ENCODE peak calls at places on chromosome 12, in four cellular contexts. G is dorsolateral prefrontal cortex, S is tibial artery, A is OCI-LY7. W is an unnamed sample.

GRCh38 chr12:5688226-5688625 is 256.3 kb downstream of the NTF3 start:
- DNase-seq in G (no peak), S (no peak), A (no peak), W (no peak)

GRCh38 chr12:46549527-46550265 is 177.1 kb upstream of the SLC38A2 start:
- DNase-seq in G (no peak), S (no peak), A (no peak), W (peak)

GRCh38 chr12:7131502-7131866 is 1.3 kb downstream of the CLSTN3 start:
- DNase-seq in G (no peak), S (no peak), A (no peak), W (peak)

GRCh38 chr12:7797698-7798398 is 8.6 kb downstream of the NANOG start:
- DNase-seq in G (no peak), S (no peak), A (no peak), W (no peak)

GRCh38 chr12:107580750-107581529 is 104.7 kb upstream of the PWP1 start:
- DNase-seq in G (no peak), S (no peak), A (no peak), W (no peak)

GRCh38 chr12:64650762-64651161 is 40.5 kb downstream of the RASSF3 start:
- DNase-seq in G (no peak), S (no peak), A (no peak), W (no peak)

GRCh38 chr12:99611117-99611516 is 36.4 kb upstream of the GARIN6 start:
- DNase-seq in G (no peak), S (no peak), A (no peak), W (no peak)

GRCh38 chr12:65886996-65887395 is 62.7 kb downstream of the HMGA2 start:
- DNase-seq in G (no peak), S (no peak), A (no peak), W (no peak)

GRCh38 chr12:50708619-50709018 is 55.3 kb upstream of the ATF1 start:
- DNase-seq in G (no peak), S (no peak), A (no peak), W (no peak)

GRCh38 chr12:1122803-1123202 is 131.8 kb downstream of the ERC1 start:
- DNase-seq in G (no peak), S (no peak), A (no peak), W (peak)

GRCh38 chr12:4579305-4580097 is 17.5 kb downstream of the DYRK4 start:
- DNase-seq in G (no peak), S (no peak), A (peak), W (peak)
- TF ChIP-seq CTCF in G (no peak), S (no peak), A (peak), W (no peak)

GRCh38 chr12:125069616-125070015 is 4.4 kb downstream of the AACS start:
- DNase-seq in G (peak), S (no peak), A (no peak), W (no peak)

GRCh38 chr12:125070661-125071390 is 5.6 kb downstream of the AACS start:
- DNase-seq in G (no peak), S (no peak), A (no peak), W (no peak)

GRCh38 chr12:125071456-125071855 is 6.2 kb downstream of the AACS start:
- DNase-seq in G (peak), S (no peak), A (no peak), W (no peak)

GRCh38 chr12:125068391-125068790 is 3.2 kb downstream of the AACS start:
- DNase-seq in G (no peak), S (no peak), A (no peak), W (no peak)

GRCh38 chr12:125070117-125070516 is 4.9 kb downstream of the AACS start:
- DNase-seq in G (no peak), S (no peak), A (no peak), W (no peak)
- TF ChIP-seq CTCF in G (peak), S (no peak), A (no peak), W (no peak)

GRCh38 chr12:24979971-24980730 is 31.2 kb upstream of the BCAT1 start:
- DNase-seq in G (no peak), S (no peak), A (no peak), W (no peak)

GRCh38 chr12:24979286-24979685 is 30.4 kb upstream of the BCAT1 start:
- DNase-seq in G (no peak), S (no peak), A (no peak), W (no peak)

GRCh38 chr12:24977711-24978110 is 28.8 kb upstream of the BCAT1 start:
- DNase-seq in G (no peak), S (no peak), A (no peak), W (no peak)

GRCh38 chr12:24977060-24977459 is 28.2 kb upstream of the BCAT1 start:
- DNase-seq in G (no peak), S (no peak), A (no peak), W (no peak)

GRCh38 chr12:24982250-24982649 is 33.3 kb upstream of the BCAT1 start:
- DNase-seq in G (no peak), S (no peak), A (no peak), W (no peak)
- TF ChIP-seq CTCF in G (no peak), S (no peak), A (no peak), W (no peak)

GRCh38 chr12:87274594-87275245 is 754.5 kb downstream of the C12orf50 start:
- DNase-seq in G (no peak), S (no peak), A (peak), W (no peak)
- TF ChIP-seq CTCF in G (peak), S (no peak), A (peak), W (no peak)

GRCh38 chr12:82952946-82953345 is 266.2 kb downstream of the TMTC2 start:
- DNase-seq in G (no peak), S (no peak), A (no peak), W (no peak)

GRCh38 chr12:82950362-82950761 is 263.7 kb downstream of the TMTC2 start:
- DNase-seq in G (no peak), S (no peak), A (no peak), W (no peak)

GRCh38 chr12:82942963-82943362 is 256.3 kb downstream of the TMTC2 start:
- DNase-seq in G (no peak), S (no peak), A (no peak), W (no peak)

GRCh38 chr12:82953397-82953796 is 266.7 kb downstream of the TMTC2 start:
- DNase-seq in G (no peak), S (no peak), A (no peak), W (no peak)

DNA sequence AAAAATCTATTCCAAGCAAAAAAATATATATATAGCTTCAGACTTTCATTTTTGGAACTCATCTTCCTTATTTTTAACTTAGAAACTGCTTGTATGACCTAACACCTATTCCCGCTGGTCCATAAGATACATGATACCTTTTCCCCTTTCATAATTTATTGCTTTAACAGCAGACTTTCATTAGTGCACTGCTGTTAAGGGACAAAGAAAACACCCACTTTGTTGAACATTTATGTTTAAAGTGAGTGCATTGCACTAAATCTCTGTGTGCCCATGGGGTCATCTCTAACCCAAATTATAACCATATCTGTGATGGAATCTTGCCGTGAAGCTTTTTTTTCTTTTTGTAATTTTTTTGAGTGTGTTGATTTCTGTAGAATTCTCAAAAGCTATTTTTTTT is 261.8 kb downstream of the TMTC2 start:
- DNase-seq in G (no peak), S (no peak), A (no peak), W (no peak)
- TF ChIP-seq CTCF in G (no peak), S (no peak), A (no peak), W (no peak)

GRCh38 chr12:94725375-94726168 is 75.2 kb upstream of the TMCC3 start:
- DNase-seq in G (no peak), S (peak), A (peak), W (no peak)
- TF ChIP-seq CTCF in G (peak), S (peak), A (peak), W (no peak)

DNA sequence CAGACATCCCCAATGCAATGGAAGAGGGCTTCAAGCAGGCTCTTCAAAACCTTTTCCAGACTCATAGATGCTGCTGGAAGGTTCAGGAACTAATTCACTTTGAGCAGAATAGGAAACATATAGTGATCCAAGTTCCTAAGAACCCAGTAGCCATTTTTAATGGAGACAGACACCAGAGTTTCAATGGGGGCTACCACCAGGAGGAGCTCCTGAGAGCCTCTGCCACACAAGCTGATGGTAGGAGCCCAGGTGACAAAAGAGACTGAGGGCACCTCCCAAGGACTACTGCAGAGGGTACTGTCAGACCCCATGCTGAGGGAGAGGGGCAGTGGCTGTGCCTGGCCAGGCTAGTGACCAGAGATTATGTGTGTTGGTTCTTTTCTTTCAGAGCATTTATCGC is 45.9 kb downstream of the IFNG start:
- DNase-seq in G (no peak), S (no peak), A (peak), W (peak)
- TF ChIP-seq CTCF in G (no peak), S (no peak), A (peak), W (peak)